ENCODE peak calls at places on chromosomes 2 and 18, in five cellular contexts. One of them, this sample, is unnamed.

GRCh38 chr2:4020153-4020552 is 316.8 kb downstream of the DCDC2C start:
- DNase-seq in GM12878: no peak
- DNase-seq in HepG2: peak; percentile 51
- DNase-seq in HCT116: no peak
- DNase-seq in WTC11: no peak
- DNase-seq in this sample: no peak

GRCh38 chr2:7703523-7704144 is 786.4 kb downstream of the RNF144A start:
- DNase-seq in HCT116: no peak
- DNase-seq in GM12878: no peak
- DNase-seq in WTC11: peak; percentile 72
- DNase-seq in HepG2: no peak
- DNase-seq in this sample: no peak

GRCh38 chr2:236928353-236929153 is 157.1 kb upstream of the COPS8 start:
- DNase-seq in HCT116: no peak
- DNase-seq in GM12878: no peak
- DNase-seq in HepG2: no peak
- DNase-seq in WTC11: no peak
- DNase-seq in this sample: no peak

GRCh38 chr18:33460681-33461080 is 20.2 kb upstream of the CCDC178 start:
- DNase-seq in HepG2: no peak
- DNase-seq in HCT116: no peak
- DNase-seq in WTC11: no peak
- DNase-seq in GM12878: no peak
- DNase-seq in this sample: no peak

GRCh38 chr2:207681431-207681830 is 30.0 kb upstream of the CCNYL1 start:
- DNase-seq in GM12878: no peak
- DNase-seq in HCT116: no peak
- DNase-seq in HepG2: no peak
- DNase-seq in WTC11: peak; percentile 67
- DNase-seq in this sample: no peak

GRCh38 chr2:207176245-207176644 is 10.5 kb upstream of the KLF7 start:
- DNase-seq in HCT116: no peak
- DNase-seq in HepG2: no peak
- DNase-seq in WTC11: no peak
- DNase-seq in GM12878: no peak
- DNase-seq in this sample: no peak

GRCh38 chr2:43519711-43520221 is 76.1 kb downstream of the THADA start:
- DNase-seq in WTC11: no peak
- DNase-seq in HCT116: no peak
- DNase-seq in GM12878: no peak
- DNase-seq in HepG2: no peak
- DNase-seq in this sample: no peak

GRCh38 chr2:215537621-215538020 is 101.8 kb upstream of the FN1 start:
- DNase-seq in WTC11: no peak
- DNase-seq in GM12878: no peak
- DNase-seq in HepG2: no peak
- DNase-seq in HCT116: no peak
- DNase-seq in this sample: no peak

GRCh38 chr2:44429034-44429433 is 67.3 kb downstream of the CAMKMT start:
- DNase-seq in HepG2: peak; percentile 39
- DNase-seq in HCT116: no peak
- DNase-seq in GM12878: no peak
- DNase-seq in WTC11: no peak
- DNase-seq in this sample: no peak

GRCh38 chr2:240800241-240800640 is 19.8 kb downstream of the KIF1A start:
- DNase-seq in HepG2: no peak
- DNase-seq in HCT116: no peak
- DNase-seq in WTC11: no peak
- DNase-seq in GM12878: no peak
- DNase-seq in this sample: no peak

GRCh38 chr2:241496904-241497877 is 11.2 kb downstream of the STK25 start:
- DNase-seq in WTC11: no peak
- DNase-seq in HepG2: no peak
- DNase-seq in GM12878: no peak
- DNase-seq in HCT116: no peak
- DNase-seq in this sample: no peak

GRCh38 chr2:237875234-237876055 is 16.0 kb downstream of the RAMP1 start:
- DNase-seq in WTC11: no peak
- DNase-seq in HepG2: no peak
- DNase-seq in GM12878: no peak
- DNase-seq in HCT116: no peak
- DNase-seq in this sample: no peak

GRCh38 chr2:15346624-15347023 is 214.5 kb downstream of the NBAS start:
- DNase-seq in WTC11: no peak
- DNase-seq in HCT116: no peak
- DNase-seq in HepG2: no peak
- DNase-seq in GM12878: no peak
- DNase-seq in this sample: no peak

GRCh38 chr2:3254438-3254941 is 123.1 kb downstream of the EIPR1 start:
- DNase-seq in GM12878: peak; percentile 39
- DNase-seq in WTC11: no peak
- DNase-seq in HepG2: no peak
- DNase-seq in HCT116: no peak
- DNase-seq in this sample: no peak

GRCh38 chr2:694174-694573 is 17.0 kb upstream of the TMEM18 start:
- DNase-seq in GM12878: no peak
- DNase-seq in WTC11: no peak
- DNase-seq in HepG2: no peak
- DNase-seq in HCT116: no peak
- DNase-seq in this sample: no peak

GRCh38 chr2:10768063-10768507 is 44.5 kb downstream of the PDIA6 start:
- DNase-seq in GM12878: no peak
- DNase-seq in HepG2: no peak
- DNase-seq in WTC11: no peak
- DNase-seq in HCT116: no peak
- DNase-seq in this sample: no peak

GRCh38 chr2:86466306-86466705 is 25.1 kb downstream of the KDM3A start:
- DNase-seq in WTC11: no peak
- DNase-seq in HCT116: no peak
- DNase-seq in HepG2: no peak
- DNase-seq in GM12878: no peak
- DNase-seq in this sample: no peak

GRCh38 chr2:61210332-61210981 is 48.5 kb downstream of the C2orf74 start:
- DNase-seq in GM12878: no peak
- DNase-seq in HepG2: peak; percentile 34
- DNase-seq in WTC11: no peak
- DNase-seq in HCT116: no peak
- DNase-seq in this sample: no peak

GRCh38 chr2:36420569-36421164 is 65.1 kb downstream of the CRIM1 start:
- DNase-seq in WTC11: no peak
- DNase-seq in GM12878: no peak
- DNase-seq in HCT116: no peak
- DNase-seq in HepG2: no peak
- DNase-seq in this sample: no peak

GRCh38 chr2:102065675-102066252 is 74.0 kb downstream of the IL1R2 start:
- DNase-seq in GM12878: no peak
- DNase-seq in HepG2: peak; percentile 88
- DNase-seq in WTC11: no peak
- DNase-seq in HCT116: peak; percentile 16
- DNase-seq in this sample: no peak

GRCh38 chr2:135688978-135689377 is 52.7 kb upstream of the UBXN4 start:
- DNase-seq in GM12878: no peak
- DNase-seq in WTC11: no peak
- DNase-seq in HCT116: no peak
- DNase-seq in HepG2: no peak
- DNase-seq in this sample: no peak

GRCh38 chr2:42907835-42908234 is 115.5 kb upstream of the HAAO start:
- DNase-seq in HepG2: no peak
- DNase-seq in GM12878: no peak
- DNase-seq in WTC11: no peak
- DNase-seq in HCT116: no peak
- DNase-seq in this sample: no peak

GRCh38 chr2:200379481-200380120 is 73.1 kb downstream of the SPATS2L start:
- DNase-seq in WTC11: peak; percentile 32
- DNase-seq in HepG2: no peak
- DNase-seq in GM12878: no peak
- DNase-seq in HCT116: no peak
- DNase-seq in this sample: no peak

DNA sequence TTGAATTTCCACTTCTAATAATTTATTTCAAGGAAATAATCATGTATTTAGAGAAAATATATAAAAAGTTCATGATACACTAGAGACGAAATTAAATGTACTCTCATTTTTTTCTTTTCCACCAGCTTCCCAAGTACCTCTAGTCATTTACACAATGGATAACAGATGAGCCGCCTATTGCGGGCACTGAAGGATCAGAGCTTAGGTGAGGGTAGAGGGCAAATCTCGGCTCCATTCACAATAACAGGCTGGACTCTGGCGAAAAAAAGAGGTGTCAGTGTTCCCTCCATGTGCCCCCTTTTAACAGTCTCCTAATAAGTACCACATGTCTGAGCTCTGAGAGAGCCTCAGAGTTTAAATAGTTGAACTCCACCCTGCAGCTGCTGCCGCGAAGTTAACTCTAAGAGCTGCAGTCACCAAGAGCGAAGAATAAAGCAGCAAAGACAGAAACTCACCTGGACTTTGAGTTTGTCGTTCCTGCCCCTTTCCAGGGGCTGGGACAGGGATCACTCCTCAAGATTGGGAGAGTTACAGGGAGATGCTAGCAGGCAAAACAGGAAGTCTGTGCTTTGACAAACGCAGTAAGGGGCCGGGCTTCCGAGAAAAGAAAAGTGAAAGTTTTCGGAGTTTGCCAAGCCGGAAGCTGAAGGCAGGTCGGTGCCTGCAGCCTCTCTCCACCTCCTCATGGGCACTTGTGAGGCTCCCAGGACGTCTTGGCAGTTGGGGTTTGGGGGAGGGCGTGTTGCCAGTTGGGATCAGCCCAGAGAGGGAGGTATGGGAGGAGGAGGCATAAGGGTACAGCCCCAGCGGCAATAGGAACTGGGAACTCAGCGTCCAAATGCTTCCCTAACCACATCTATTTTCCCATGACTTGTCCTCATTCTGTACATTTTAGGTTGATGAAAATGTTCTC is at the start of gene SP110:
- DNase-seq in GM12878: peak; percentile 78
- DNase-seq in HCT116: peak; percentile 31
- DNase-seq in HepG2: peak; percentile 65
- DNase-seq in WTC11: peak; percentile 49
- DNase-seq in this sample: peak; percentile 12
- TF ChIP-seq SP1 in GM12878: no peak
- TF ChIP-seq SP1 in HCT116: peak; percentile 40
- TF ChIP-seq SP1 in HepG2: no peak
- TF ChIP-seq SP1 in WTC11: no peak
- TF ChIP-seq SP1 in this sample: no peak

DNA sequence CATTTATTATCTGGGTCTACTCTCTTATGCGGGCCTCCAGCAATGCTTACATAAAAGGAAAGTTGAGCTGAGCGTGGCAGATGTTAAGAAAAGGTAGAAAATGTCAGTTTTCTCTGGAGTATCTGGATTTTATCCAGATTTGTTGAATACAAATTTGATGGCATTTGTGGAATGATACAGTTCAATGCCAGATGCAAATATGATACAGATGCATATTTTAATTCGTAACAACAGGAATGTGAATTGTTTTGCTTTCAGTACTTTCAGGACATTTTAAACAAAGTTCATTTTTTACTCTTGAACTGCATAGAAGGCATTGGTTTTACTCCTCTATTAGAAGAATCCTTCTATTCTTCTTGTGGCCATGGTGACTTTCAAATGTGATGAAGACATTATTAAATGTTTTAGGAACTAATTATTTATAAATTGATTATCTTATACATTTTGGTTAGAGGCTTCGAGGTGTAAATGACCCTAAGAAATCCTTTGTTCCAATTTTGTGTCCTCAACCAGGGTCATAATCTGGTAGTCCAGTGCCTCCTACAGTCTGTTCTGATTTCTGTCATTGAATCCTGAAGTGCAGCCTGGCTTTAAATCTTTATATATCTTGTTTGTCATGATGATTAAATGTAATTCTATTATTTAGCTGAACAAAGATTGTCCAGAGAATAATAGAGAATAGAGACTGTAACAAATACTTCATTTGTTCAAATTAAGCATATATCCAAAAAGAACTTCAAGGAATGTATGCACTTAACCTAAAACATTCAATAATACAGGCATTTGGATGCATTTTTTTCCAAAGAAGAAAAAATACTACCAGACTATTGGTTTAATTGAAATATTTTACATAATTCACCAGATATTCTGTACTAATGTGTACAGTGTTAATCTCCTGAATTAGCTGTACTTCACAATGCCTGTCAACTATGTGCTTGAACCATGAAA is 90.0 kb downstream of the PRPF40A start:
- DNase-seq in HCT116: peak; percentile 18
- DNase-seq in WTC11: no peak
- DNase-seq in HepG2: no peak
- DNase-seq in GM12878: no peak
- DNase-seq in this sample: peak; percentile 20
- TF ChIP-seq SP1 in HCT116: no peak
- TF ChIP-seq SP1 in WTC11: no peak
- TF ChIP-seq SP1 in HepG2: no peak
- TF ChIP-seq SP1 in GM12878: no peak
- TF ChIP-seq SP1 in this sample: no peak

DNA sequence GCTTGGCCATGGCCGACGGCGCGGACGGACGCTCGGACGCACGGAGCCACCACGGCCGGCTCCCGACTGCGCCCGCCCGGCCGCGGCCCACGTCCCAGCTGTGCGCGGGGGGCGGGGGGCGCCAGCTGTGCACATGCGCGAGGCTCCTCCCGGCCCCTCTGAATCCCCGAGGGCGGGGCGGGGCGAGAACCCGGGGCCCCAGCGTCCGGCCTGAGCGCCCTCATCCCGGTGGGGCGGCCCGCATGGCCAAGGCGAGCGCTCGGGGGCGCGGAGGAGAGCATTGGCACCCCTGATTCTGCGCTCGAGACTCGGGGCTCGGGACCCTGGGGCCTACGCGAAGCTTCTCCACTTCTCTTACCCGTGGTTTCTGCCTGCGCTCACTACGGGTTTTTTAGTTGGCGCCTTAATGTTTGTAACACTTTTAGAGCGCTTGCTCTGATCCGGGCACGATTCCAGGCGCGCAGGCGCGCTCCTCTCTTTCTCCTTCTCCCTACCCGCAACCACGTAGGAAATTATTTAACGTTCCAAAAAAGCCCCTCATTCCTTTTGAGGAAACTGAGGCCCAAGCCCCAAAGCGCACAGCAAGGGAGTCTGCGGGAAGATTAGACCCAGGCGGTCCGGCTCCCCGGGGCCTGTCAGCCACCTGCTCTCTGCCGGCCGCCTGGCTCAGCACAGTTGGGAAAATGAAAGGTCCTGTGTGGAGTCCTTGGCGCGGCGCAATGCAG is at the start of gene PXDN:
- DNase-seq in HCT116: no peak
- DNase-seq in GM12878: no peak
- DNase-seq in WTC11: peak; percentile 67
- DNase-seq in HepG2: no peak
- DNase-seq in this sample: peak; percentile 39
- TF ChIP-seq SP1 in HCT116: no peak
- TF ChIP-seq SP1 in GM12878: no peak
- TF ChIP-seq SP1 in WTC11: peak; percentile 32
- TF ChIP-seq SP1 in HepG2: no peak
- TF ChIP-seq SP1 in this sample: no peak

DNA sequence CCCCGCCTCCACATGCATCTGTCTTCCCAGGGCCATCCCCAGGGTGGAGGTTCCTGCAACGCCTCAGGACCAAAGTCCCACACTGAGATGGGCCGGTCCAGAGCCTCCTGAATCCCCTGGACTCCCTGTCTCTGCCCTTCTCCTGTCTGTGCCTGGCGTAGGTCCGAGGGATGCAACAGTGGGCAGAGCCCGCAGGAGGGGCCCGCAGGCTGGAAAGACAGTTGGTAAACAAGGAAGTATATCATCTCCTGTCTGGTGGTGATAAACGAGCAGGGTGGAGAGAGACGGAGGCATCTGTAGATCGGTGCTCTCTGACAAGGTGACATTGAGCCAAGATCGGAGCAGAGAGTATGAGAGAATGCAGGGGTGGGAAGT is 72.6 kb upstream of the RAB6C start:
- DNase-seq in WTC11: no peak
- DNase-seq in HCT116: no peak
- DNase-seq in GM12878: no peak
- DNase-seq in HepG2: no peak
- DNase-seq in this sample: no peak
- TF ChIP-seq SP1 in WTC11: no peak
- TF ChIP-seq SP1 in HCT116: no peak
- TF ChIP-seq SP1 in GM12878: no peak
- TF ChIP-seq SP1 in HepG2: no peak
- TF ChIP-seq SP1 in this sample: no peak